ENCODE peak calls at places on chromosomes 3 and 15, in six cellular contexts. P is DND-41, Y is Calu3, V is brain microvascular endothelial cell, E is psoas muscle, R is B cell. L is an unnamed sample.

GRCh38 chr3:184352149-184352785 is 9.1 kb downstream of the CLCN2 start:
- DNase-seq in P (no peak), Y (peak), V (no peak), E (peak), R (no peak), L (no peak)

GRCh38 chr15:76116138-76116885 is 56.5 kb downstream of the TMEM266 start:
- DNase-seq in P (no peak), Y (no peak), V (no peak), E (no peak), R (no peak), L (no peak)

GRCh38 chr3:83039422-83039821 is 1278.0 kb upstream of the GBE1 start:
- DNase-seq in P (no peak), Y (no peak), V (peak), E (no peak), R (no peak), L (no peak)

GRCh38 chr15:29788433-29789034 is 33.7 kb downstream of the TJP1 start:
- DNase-seq in P (no peak), Y (no peak), V (no peak), E (no peak), R (no peak), L (no peak)

GRCh38 chr15:45205192-45205591 is 17.4 kb upstream of the SHF start:
- DNase-seq in P (peak), Y (peak), V (peak), E (peak), R (peak), L (peak)

GRCh38 chr3:197501879-197502620 is 53.7 kb downstream of the BDH1 start:
- DNase-seq in P (peak), Y (peak), V (no peak), E (no peak), R (no peak), L (peak)

GRCh38 chr3:12227833-12228232 is 61.0 kb upstream of the PPARG start:
- DNase-seq in P (no peak), Y (no peak), V (peak), E (no peak), R (no peak), L (no peak)

GRCh38 chr15:65346856-65347598 is 30.8 kb downstream of the IGDCC3 start:
- DNase-seq in P (no peak), Y (no peak), V (no peak), E (no peak), R (no peak), L (no peak)

GRCh38 chr3:102529452-102529851 is 94.6 kb downstream of the ZPLD1 start:
- DNase-seq in P (no peak), Y (peak), V (no peak), E (no peak), R (no peak), L (no peak)

GRCh38 chr3:161415506-161416231 is 44.4 kb upstream of the SPTSSB start:
- DNase-seq in P (no peak), Y (peak), V (peak), E (no peak), R (no peak), L (no peak)

GRCh38 chr15:28260722-28261121 is 61.3 kb downstream of the HERC2 start:
- DNase-seq in P (no peak), Y (no peak), V (no peak), E (peak), R (no peak), L (no peak)

GRCh38 chr3:114830652-114831051 is 316.4 kb downstream of the ZBTB20 start:
- DNase-seq in P (no peak), Y (no peak), V (no peak), E (no peak), R (no peak), L (no peak)
- TF ChIP-seq CTCF in P (no peak), Y (no peak), V (no peak), E (no peak), R (no peak), L (no peak)

GRCh38 chr3:165854696-165855095 is 17.5 kb upstream of the BCHE start:
- DNase-seq in P (no peak), Y (no peak), V (peak), E (no peak), R (no peak), L (peak)
- TF ChIP-seq CTCF in P (peak), Y (peak), V (peak), E (peak), R (peak), L (peak)

GRCh38 chr3:129162729-129163579 is 2.1 kb upstream of the ISY1 start:
- DNase-seq in P (peak), Y (peak), V (no peak), E (no peak), R (no peak), L (no peak)

GRCh38 chr3:129164500-129164899 is 3.6 kb upstream of the ISY1 start:
- DNase-seq in P (no peak), Y (no peak), V (no peak), E (no peak), R (no peak), L (no peak)

GRCh38 chr3:129166579-129167332 is 5.9 kb upstream of the ISY1 start:
- DNase-seq in P (no peak), Y (no peak), V (no peak), E (no peak), R (no peak), L (no peak)

GRCh38 chr3:129160891-129161859 is at the start of gene ISY1:
- DNase-seq in P (peak), Y (peak), V (peak), E (peak), R (peak), L (peak)

DNA sequence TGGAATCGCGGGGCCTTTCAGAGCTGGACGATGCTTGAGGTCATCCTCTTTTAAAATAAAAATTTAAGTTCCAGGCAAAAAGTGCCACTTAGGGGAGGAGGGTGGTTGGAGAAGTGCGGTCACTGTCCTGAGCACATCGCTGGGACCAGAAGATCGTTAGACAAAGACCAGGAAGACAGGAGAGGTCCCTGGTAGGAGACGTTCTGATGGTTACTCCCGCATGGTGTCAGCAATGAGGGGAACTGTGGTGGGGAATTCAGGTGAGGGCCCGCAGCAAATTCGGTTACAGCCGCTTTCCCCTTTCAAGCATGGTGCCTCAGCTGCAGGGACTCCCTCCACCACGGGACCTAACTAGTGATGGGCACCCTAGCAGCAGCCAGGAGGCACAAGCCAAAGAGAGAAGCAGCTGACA is 1.0 kb upstream of the ISY1 start:
- DNase-seq in P (peak), Y (peak), V (no peak), E (peak), R (peak), L (peak)
- TF ChIP-seq CTCF in P (no peak), Y (peak), V (peak), E (no peak), R (peak), L (peak)

DNA sequence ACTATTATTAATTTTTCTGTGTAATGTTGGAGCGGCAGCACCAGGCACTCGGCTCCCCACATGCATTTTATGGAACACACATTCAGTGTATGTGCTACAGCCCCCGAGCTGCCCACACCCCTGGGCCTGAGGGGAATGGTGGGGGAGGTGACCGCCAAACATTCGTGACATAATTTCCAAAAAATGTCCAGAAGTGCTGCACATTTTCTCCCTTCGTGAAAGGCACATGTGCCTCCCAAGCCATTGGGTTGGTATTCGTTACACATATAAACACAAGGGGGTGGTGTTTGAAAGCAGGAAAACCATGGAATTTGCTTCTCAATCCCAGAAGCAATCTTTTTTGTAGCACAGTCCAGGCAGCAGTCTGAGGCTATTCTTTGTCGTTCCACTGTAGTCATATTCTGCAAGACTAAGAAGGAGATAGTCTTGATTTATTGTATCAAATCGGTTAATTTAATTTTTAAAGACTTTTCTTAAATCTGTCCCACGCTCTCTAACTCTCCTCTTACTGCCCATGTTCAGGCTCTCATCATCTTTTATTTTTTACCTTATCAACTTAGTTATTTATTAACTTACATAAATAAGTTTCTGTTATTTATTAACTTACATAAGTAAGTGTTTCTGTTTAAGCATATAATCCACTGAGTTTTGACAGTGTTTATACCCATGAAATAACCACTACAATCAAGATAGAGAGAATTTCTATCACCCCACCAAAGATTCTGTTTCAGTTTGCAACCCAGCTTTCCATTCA is 39.2 kb upstream of the POLR2M start:
- DNase-seq in P (no peak), Y (peak), V (peak), E (no peak), R (no peak), L (no peak)
- TF ChIP-seq CTCF in P (peak), Y (no peak), V (peak), E (peak), R (no peak), L (no peak)

DNA sequence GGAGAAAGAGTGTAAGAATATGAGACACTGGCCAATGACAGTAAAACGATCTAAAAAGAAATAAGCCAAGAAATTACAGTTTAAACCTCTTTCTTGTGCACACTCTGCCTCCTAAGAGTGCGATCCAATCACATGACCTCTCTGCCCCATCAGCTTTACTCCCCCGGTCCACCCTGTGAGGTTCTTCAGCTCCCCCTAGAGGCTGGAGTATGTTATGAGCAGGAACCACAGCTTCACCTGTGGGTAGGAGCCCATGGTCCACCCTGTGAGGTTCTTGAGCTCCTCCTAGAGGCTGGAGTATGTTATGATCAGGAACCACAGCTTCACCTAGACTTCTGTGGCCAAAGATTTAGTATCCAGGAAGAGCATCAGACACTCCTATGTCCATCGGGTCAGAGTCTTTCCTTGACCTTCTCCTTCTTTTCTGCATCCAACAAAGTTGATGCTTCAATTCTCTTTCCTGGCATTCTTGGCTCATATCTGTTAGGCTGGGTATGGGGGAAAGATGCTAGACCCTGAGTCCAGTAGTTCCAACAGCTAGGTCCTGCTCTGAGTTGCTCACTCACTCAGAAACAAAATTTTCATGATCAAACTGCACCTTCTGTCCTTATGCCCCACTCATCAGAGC is 164.0 kb downstream of the MINAR1 start:
- DNase-seq in P (peak), Y (peak), V (peak), E (no peak), R (peak), L (peak)
- TF ChIP-seq CTCF in P (peak), Y (peak), V (peak), E (peak), R (peak), L (peak)

DNA sequence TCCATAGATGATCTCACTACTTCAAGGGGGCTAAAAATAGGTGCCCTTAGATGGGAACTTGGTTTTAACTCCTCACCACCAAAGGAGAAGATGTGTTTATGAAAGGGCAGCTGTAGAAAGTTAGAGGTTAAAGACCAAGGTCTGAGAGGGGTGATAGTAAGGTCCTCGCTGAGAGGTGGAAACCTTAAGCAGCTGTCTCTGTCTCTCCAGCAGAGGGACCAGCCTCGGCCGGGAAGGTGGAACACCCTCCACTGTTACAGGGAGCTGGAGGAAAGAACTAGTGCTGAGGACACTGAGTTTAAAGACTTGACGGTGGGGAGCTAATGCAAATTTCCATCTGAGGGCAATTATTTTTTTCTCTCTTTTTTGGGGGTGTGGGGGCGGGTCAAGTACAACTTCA is 8.9 kb upstream of the RLBP1 start:
- DNase-seq in P (no peak), Y (no peak), V (peak), E (no peak), R (no peak), L (no peak)
- TF ChIP-seq CTCF in P (no peak), Y (no peak), V (peak), E (no peak), R (no peak), L (no peak)

DNA sequence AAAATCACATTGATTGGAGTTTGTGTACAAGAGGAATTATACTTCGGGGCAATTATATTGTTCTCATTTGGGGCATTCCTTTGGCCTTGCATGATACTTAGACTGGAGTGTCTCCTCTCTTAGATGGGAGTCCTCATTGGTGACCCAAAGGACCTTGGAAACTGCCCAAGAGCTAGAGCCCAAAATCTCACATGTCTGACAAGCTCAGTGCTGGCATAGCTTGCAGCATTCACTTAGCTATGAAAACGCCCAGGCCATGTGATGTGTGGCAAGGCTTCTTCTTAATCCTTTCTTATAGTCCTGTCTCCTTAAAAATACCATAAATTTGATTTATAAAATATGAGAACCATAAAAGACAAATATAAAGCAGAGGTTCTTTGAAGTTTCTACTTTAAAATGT is 124.1 kb upstream of the UMPS start:
- DNase-seq in P (no peak), Y (no peak), V (no peak), E (no peak), R (no peak), L (no peak)
- TF ChIP-seq CTCF in P (no peak), Y (no peak), V (no peak), E (no peak), R (no peak), L (no peak)

GRCh38 chr15:101723874-101724674 is at the start of gene TARS3:
- DNase-seq in P (peak), Y (peak), V (peak), E (peak), R (peak), L (peak)
- TF ChIP-seq CTCF in P (peak), Y (no peak), V (no peak), E (no peak), R (no peak), L (peak)

L was measured in GM13977.